ENCODE peak calls at places on chromosomes 5 and 9, in eight cellular contexts. D is GM23338; L is CD8-positive, alpha-beta T cell; E is neural progenitor cell; X is sigmoid colon; M is HCT116; S is fibroblast of lung; Y is CD4-positive, alpha-beta T cell. U is an unnamed sample.

GRCh38 chr5:115702025-115702424 is 76.2 kb upstream of the TMED7 start:
- DNase-seq in D (no peak), L (no peak), E (no peak), X (no peak), M (no peak), S (no peak), Y (no peak), U (no peak)

GRCh38 chr5:102879741-102880140 is 124.6 kb downstream of the PAM start:
- DNase-seq in D (no peak), L (no peak), E (no peak), X (no peak), M (no peak), S (no peak), Y (no peak), U (no peak)

GRCh38 chr5:55146080-55146479 is 13.9 kb upstream of the GPX8 start:
- DNase-seq in D (peak), L (no peak), E (no peak), X (no peak), M (no peak), S (no peak), Y (no peak), U (no peak)

GRCh38 chr5:125408582-125409069 is 662.2 kb upstream of the ZNF608 start:
- DNase-seq in D (no peak), L (no peak), E (no peak), X (no peak), M (peak), S (peak), Y (no peak), U (no peak)

GRCh38 chr9:79902937-79903600 is 331.3 kb downstream of the TLE4 start:
- DNase-seq in D (no peak), L (no peak), E (no peak), X (no peak), M (no peak), S (peak), Y (no peak), U (no peak)

GRCh38 chr9:109843651-109844050 is 63.7 kb downstream of the PALM2AKAP2 start:
- DNase-seq in D (no peak), L (no peak), E (no peak), X (no peak), M (no peak), S (peak), Y (no peak), U (no peak)

GRCh38 chr5:149053027-149053705 is 9.7 kb downstream of the SH3TC2 start:
- DNase-seq in D (no peak), L (no peak), E (peak), X (no peak), M (no peak), S (peak), Y (no peak), U (no peak)

GRCh38 chr9:129632460-129632859 is 6.5 kb downstream of the NTMT1 start:
- DNase-seq in D (no peak), L (no peak), E (no peak), X (no peak), M (no peak), S (no peak), Y (no peak), U (no peak)

GRCh38 chr5:38672059-38672791 is 115.8 kb upstream of the LIFR start:
- DNase-seq in D (no peak), L (no peak), E (no peak), X (no peak), M (no peak), S (peak), Y (no peak), U (no peak)

GRCh38 chr9:114034176-114034575 is 43.9 kb downstream of the AMBP start:
- DNase-seq in D (no peak), L (no peak), E (no peak), X (peak), M (no peak), S (no peak), Y (no peak), U (no peak)

GRCh38 chr9:4442806-4443205 is 47.5 kb upstream of the SLC1A1 start:
- DNase-seq in D (no peak), L (no peak), E (no peak), X (no peak), M (no peak), S (no peak), Y (no peak), U (no peak)

GRCh38 chr5:141382469-141383294 is at the start of gene PCDHGA7:
- DNase-seq in D (no peak), L (no peak), E (no peak), X (peak), M (no peak), S (peak), Y (no peak), U (no peak)

GRCh38 chr5:92222449-92222848 is 839.3 kb upstream of the ARRDC3 start:
- DNase-seq in D (peak), L (no peak), E (peak), X (no peak), M (peak), S (no peak), Y (no peak), U (no peak)

GRCh38 chr5:80738466-80738865 is 83.7 kb upstream of the DHFR start:
- DNase-seq in D (no peak), L (no peak), E (no peak), X (no peak), M (no peak), S (peak), Y (no peak), U (no peak)

GRCh38 chr5:87453801-87454200 is 41.1 kb upstream of the CCNH start:
- DNase-seq in D (no peak), L (no peak), E (no peak), X (no peak), M (no peak), S (no peak), Y (no peak), U (no peak)

GRCh38 chr9:83219154-83219923 is 156.4 kb upstream of the RASEF start:
- DNase-seq in D (peak), L (no peak), E (peak), X (peak), M (peak), S (peak), Y (no peak), U (peak)

GRCh38 chr9:107750741-107751521 is 261.4 kb upstream of the KLF4 start:
- DNase-seq in D (no peak), L (no peak), E (no peak), X (peak), M (peak), S (peak), Y (no peak), U (peak)

GRCh38 chr9:99732715-99733114 is 89.0 kb upstream of the NR4A3 start:
- DNase-seq in D (no peak), L (no peak), E (no peak), X (no peak), M (no peak), S (no peak), Y (no peak), U (no peak)

GRCh38 chr5:42487821-42488220 is 64.6 kb downstream of the GHR start:
- DNase-seq in D (no peak), L (no peak), E (no peak), X (no peak), M (no peak), S (no peak), Y (no peak), U (no peak)

GRCh38 chr5:56066931-56067450 is 72.2 kb upstream of the IL6ST start:
- DNase-seq in D (no peak), L (no peak), E (no peak), X (no peak), M (no peak), S (no peak), Y (no peak), U (no peak)

GRCh38 chr9:124828679-124829669 is 24.3 kb upstream of the WDR38 start:
- DNase-seq in D (no peak), L (no peak), E (no peak), X (no peak), M (no peak), S (no peak), Y (no peak), U (no peak)

GRCh38 chr5:108216890-108217289 is 165.0 kb downstream of the FBXL17 start:
- DNase-seq in D (no peak), L (no peak), E (no peak), X (no peak), M (peak), S (peak), Y (no peak), U (no peak)

GRCh38 chr9:93190133-93190525 is 6.2 kb downstream of the WNK2 start:
- DNase-seq in D (no peak), L (no peak), E (no peak), X (no peak), M (no peak), S (no peak), Y (no peak), U (no peak)

GRCh38 chr5:142507528-142507927 is 178.4 kb downstream of the FGF1 start:
- DNase-seq in D (no peak), L (no peak), E (no peak), X (no peak), M (no peak), S (no peak), Y (no peak), U (no peak)

GRCh38 chr5:78696637-78697036 is 48.1 kb upstream of the LHFPL2 start:
- DNase-seq in D (no peak), L (no peak), E (no peak), X (no peak), M (no peak), S (peak), Y (no peak), U (no peak)

GRCh38 chr9:98430535-98430934 is 175.1 kb upstream of the TBC1D2 start:
- DNase-seq in D (no peak), L (no peak), E (no peak), X (no peak), M (no peak), S (peak), Y (no peak), U (no peak)

GRCh38 chr9:92135576-92135975 is 20.4 kb upstream of the SPTLC1 start:
- DNase-seq in D (no peak), L (no peak), E (no peak), X (no peak), M (no peak), S (no peak), Y (no peak), U (no peak)

GRCh38 chr9:17882801-17883200 is 303.9 kb downstream of the SH3GL2 start:
- DNase-seq in D (no peak), L (no peak), E (no peak), X (no peak), M (no peak), S (no peak), Y (no peak), U (no peak)

GRCh38 chr5:143205386-143205785 is 198.1 kb downstream of the NR3C1 start:
- DNase-seq in D (peak), L (no peak), E (no peak), X (no peak), M (no peak), S (peak), Y (no peak), U (no peak)

GRCh38 chr5:1409386-1410110 is 35.7 kb downstream of the SLC6A3 start:
- DNase-seq in D (peak), L (no peak), E (peak), X (peak), M (no peak), S (peak), Y (no peak), U (no peak)

GRCh38 chr9:15837079-15837679 is 284.3 kb downstream of the CCDC171 start:
- DNase-seq in D (peak), L (no peak), E (peak), X (no peak), M (peak), S (peak), Y (no peak), U (no peak)

GRCh38 chr5:150649108-150649827 is 8.8 kb downstream of the SYNPO start:
- DNase-seq in D (no peak), L (no peak), E (no peak), X (no peak), M (no peak), S (no peak), Y (no peak), U (no peak)

GRCh38 chr5:20514145-20514544 is 526.1 kb upstream of the CDH18 start:
- DNase-seq in D (no peak), L (no peak), E (no peak), X (no peak), M (no peak), S (peak), Y (no peak), U (no peak)

DNA sequence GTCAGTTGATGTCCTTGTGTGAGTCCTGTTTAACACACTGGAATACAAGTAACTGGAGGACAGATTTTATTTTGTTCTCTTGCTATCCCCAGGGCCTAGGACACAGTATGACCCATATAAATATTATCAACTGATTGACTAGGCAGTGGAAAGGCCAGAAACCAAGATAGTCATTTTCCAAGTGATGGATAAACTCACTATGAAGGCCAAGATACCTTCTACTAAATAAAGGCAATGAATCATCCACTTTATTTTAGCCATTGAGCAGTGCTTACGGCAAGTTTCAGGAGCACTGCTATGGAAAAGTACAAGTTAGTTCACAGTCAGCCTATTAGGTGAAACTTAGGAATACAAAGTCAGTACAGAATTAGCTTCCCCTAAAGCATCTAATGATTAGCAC is 153.2 kb downstream of the SEMA5A start:
- DNase-seq in D (no peak), L (no peak), E (no peak), X (no peak), M (no peak), S (no peak), Y (no peak), U (no peak)
- H3K27ac ChIP-seq in D (no peak), L (no peak), E (no peak), X (no peak), M (no peak), S (no peak), Y (no peak), U (no peak)

GRCh38 chr5:98777295-98777694 is 3.8 kb downstream of the RGMB start:
- DNase-seq in D (no peak), L (no peak), E (no peak), X (no peak), M (no peak), S (no peak), Y (no peak), U (no peak)
- H3K27ac ChIP-seq in D (no peak), L (no peak), E (no peak), X (peak), M (no peak), S (no peak), Y (no peak), U (no peak)

GRCh38 chr5:126525630-126526245 is 69.3 kb downstream of the ALDH7A1 start:
- DNase-seq in D (peak), L (no peak), E (peak), X (peak), M (peak), S (no peak), Y (no peak), U (no peak)
- H3K27ac ChIP-seq in D (no peak), L (no peak), E (no peak), X (peak), M (no peak), S (no peak), Y (no peak), U (no peak)

DNA sequence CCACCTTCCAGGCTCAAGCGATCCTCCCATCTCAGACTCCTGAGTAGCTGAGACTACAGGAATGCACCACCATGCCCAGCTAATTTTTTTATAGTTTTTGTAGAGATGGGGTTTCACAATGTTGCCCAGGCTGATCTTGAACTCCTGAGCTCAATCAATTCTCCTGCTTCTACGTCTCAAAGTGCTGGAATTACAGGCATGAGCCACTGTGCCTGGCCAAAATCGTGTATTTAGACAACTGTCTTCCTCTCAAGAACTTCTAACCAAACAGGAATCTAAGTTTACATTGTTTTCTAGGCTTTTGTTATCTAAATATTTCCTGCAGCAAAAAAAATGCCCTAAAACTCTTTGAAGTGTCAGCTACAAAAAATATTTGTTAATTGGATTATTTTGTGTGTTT is 78.8 kb downstream of the NLN start:
- DNase-seq in D (no peak), L (no peak), E (no peak), X (no peak), M (no peak), S (peak), Y (no peak), U (no peak)
- H3K27ac ChIP-seq in D (no peak), L (no peak), E (no peak), X (no peak), M (no peak), S (no peak), Y (no peak), U (peak)